ENCODE peak calls at places on chromosomes 13 and 19, in four cellular contexts. R is neural progenitor cell, N is HTR-8/SVneo, D is ACHN. X is an unnamed sample.

GRCh38 chr19:10219678-10220077 is 11.5 kb downstream of the S1PR2 start:
- DNase-seq in R (peak; percentile 26), N (no peak), D (no peak), X (no peak)

GRCh38 chr19:46134527-46134926 is 10.0 kb upstream of the IGFL3 start:
- DNase-seq in R (no peak), N (no peak), D (no peak), X (peak; percentile 23)

GRCh38 chr13:52414963-52415362 is 9.0 kb upstream of the THSD1 start:
- DNase-seq in R (no peak), N (peak; percentile 42), D (peak; percentile 29), X (peak; percentile 94)

GRCh38 chr13:76894401-76895110 is 8.4 kb upstream of the KCTD12 start:
- DNase-seq in R (no peak), N (no peak), D (no peak), X (peak; percentile 74)

GRCh38 chr19:28393574-28394336 is 819.2 kb downstream of the UQCRFS1 start:
- DNase-seq in R (peak; percentile 37), N (no peak), D (no peak), X (no peak)

GRCh38 chr13:25581351-25581750 is 209.6 kb downstream of the ATP8A2 start:
- DNase-seq in R (no peak), N (no peak), D (no peak), X (no peak)

GRCh38 chr19:13627531-13627930 is 121.3 kb upstream of the CACNA1A start:
- DNase-seq in R (no peak), N (no peak), D (no peak), X (no peak)

GRCh38 chr13:34577051-34577450 is 365.0 kb upstream of the NBEA start:
- DNase-seq in R (no peak), N (no peak), D (peak; percentile 13), X (peak; percentile 11)

GRCh38 chr13:103716689-103717088 is 650.5 kb upstream of the SLC10A2 start:
- DNase-seq in R (no peak), N (no peak), D (no peak), X (no peak)

GRCh38 chr19:16588089-16588823 is 16.0 kb upstream of the SLC35E1 start:
- DNase-seq in R (no peak), N (no peak), D (no peak), X (peak; percentile 59)

GRCh38 chr19:14476663-14477401 is 1.7 kb upstream of the PTGER1 start:
- DNase-seq in R (no peak), N (no peak), D (peak; percentile 72), X (peak; percentile 73)

GRCh38 chr19:15675560-15675959 is 2.7 kb downstream of the CYP4F12 start:
- DNase-seq in R (no peak), N (no peak), D (no peak), X (no peak)

GRCh38 chr19:18768046-18768771 is 22.9 kb downstream of the COMP start:
- DNase-seq in R (no peak), N (no peak), D (no peak), X (no peak)

GRCh38 chr13:58630794-58631193 is 999.2 kb downstream of the PCDH17 start:
- DNase-seq in R (no peak), N (no peak), D (no peak), X (no peak)

GRCh38 chr19:48608798-48609263 is 2.3 kb downstream of the SPACA4 start:
- DNase-seq in R (peak; percentile 68), N (peak; percentile 81), D (peak; percentile 59), X (no peak)

GRCh38 chr13:39310961-39311360 is 272.7 kb downstream of the NHLRC3 start:
- DNase-seq in R (no peak), N (no peak), D (no peak), X (no peak)

GRCh38 chr19:42121666-42122069 is 10.6 kb downstream of the POU2F2 start:
- DNase-seq in R (no peak), N (peak; percentile 90), D (peak; percentile 64), X (peak; percentile 92)

GRCh38 chr19:58181902-58182576 is 822 bp upstream of the ZNF274 start:
- DNase-seq in R (peak; percentile 47), N (peak; percentile 58), D (peak; percentile 57), X (peak; percentile 49)

GRCh38 chr13:32029684-32030083 is 1.9 kb upstream of the FRY start:
- DNase-seq in R (no peak), N (no peak), D (no peak), X (no peak)

GRCh38 chr13:46010148-46010547 is 42.4 kb downstream of the ZC3H13 start:
- DNase-seq in R (peak; percentile 40), N (no peak), D (peak; percentile 25), X (no peak)

GRCh38 chr13:99757756-99758464 is 213.7 kb downstream of the ZIC5 start:
- DNase-seq in R (no peak), N (no peak), D (no peak), X (no peak)

GRCh38 chr19:18568367-18568766 is 3.3 kb upstream of the UBA52 start:
- DNase-seq in R (no peak), N (no peak), D (no peak), X (no peak)

GRCh38 chr13:100394005-100394695 is 194.4 kb downstream of the GGACT start:
- DNase-seq in R (no peak), N (no peak), D (no peak), X (no peak)

GRCh38 chr13:95573226-95573625 is 20.7 kb downstream of the CLDN10 start:
- DNase-seq in R (no peak), N (no peak), D (no peak), X (peak; percentile 14)

GRCh38 chr19:1417681-1418493 is 10.5 kb downstream of the DAZAP1 start:
- DNase-seq in R (no peak), N (no peak), D (no peak), X (no peak)